ENCODE peak calls at places on chromosomes 1 and 21, in eight cellular contexts. One of them, this sample, is unnamed.

GRCh38 chr1:147907786-147908509 is 5.4 kb downstream of the GJA8 start:
- DNase-seq in activated CD8-positive, alpha-beta T cell treated with anti-CD3 and anti-CD28 coated beads for 36 hours: no peak
- DNase-seq in activated naive CD4-positive, alpha-beta T cell: no peak
- DNase-seq in D341Med: no peak
- DNase-seq in kidney glomerular epithelial cell: no peak
- DNase-seq in RWPE1: no peak
- DNase-seq in lower leg skin: no peak
- DNase-seq in fibroblast of lung: no peak
- DNase-seq in this sample: no peak

GRCh38 chr1:248599396-248599795 is 1.9 kb upstream of the OR2T10 start:
- DNase-seq in activated CD8-positive, alpha-beta T cell treated with anti-CD3 and anti-CD28 coated beads for 36 hours: no peak
- DNase-seq in activated naive CD4-positive, alpha-beta T cell: no peak
- DNase-seq in D341Med: no peak
- DNase-seq in kidney glomerular epithelial cell: no peak
- DNase-seq in RWPE1: no peak
- DNase-seq in lower leg skin: no peak
- DNase-seq in fibroblast of lung: no peak
- DNase-seq in this sample: no peak

GRCh38 chr1:147077936-147078605 is 94.2 kb downstream of the PRKAB2 start:
- DNase-seq in activated CD8-positive, alpha-beta T cell treated with anti-CD3 and anti-CD28 coated beads for 36 hours: no peak
- DNase-seq in activated naive CD4-positive, alpha-beta T cell: no peak
- DNase-seq in D341Med: no peak
- DNase-seq in kidney glomerular epithelial cell: no peak
- DNase-seq in RWPE1: no peak
- DNase-seq in lower leg skin: no peak
- DNase-seq in fibroblast of lung: no peak
- DNase-seq in this sample: no peak

GRCh38 chr1:155022927-155023236 is 10.7 kb downstream of the DCST2 start:
- DNase-seq in activated CD8-positive, alpha-beta T cell treated with anti-CD3 and anti-CD28 coated beads for 36 hours: no peak
- DNase-seq in activated naive CD4-positive, alpha-beta T cell: no peak
- DNase-seq in D341Med: no peak
- DNase-seq in kidney glomerular epithelial cell: no peak
- DNase-seq in RWPE1: no peak
- DNase-seq in lower leg skin: no peak
- DNase-seq in fibroblast of lung: no peak
- DNase-seq in this sample: no peak

GRCh38 chr1:52678961-52679897 is 18.9 kb downstream of the COA7 start:
- DNase-seq in activated CD8-positive, alpha-beta T cell treated with anti-CD3 and anti-CD28 coated beads for 36 hours: no peak
- DNase-seq in activated naive CD4-positive, alpha-beta T cell: no peak
- DNase-seq in D341Med: no peak
- DNase-seq in kidney glomerular epithelial cell: no peak
- DNase-seq in RWPE1: no peak
- DNase-seq in lower leg skin: no peak
- DNase-seq in fibroblast of lung: no peak
- DNase-seq in this sample: no peak

GRCh38 chr1:83929184-83929583 is 69.7 kb downstream of the TTLL7 start:
- DNase-seq in activated CD8-positive, alpha-beta T cell treated with anti-CD3 and anti-CD28 coated beads for 36 hours: no peak
- DNase-seq in activated naive CD4-positive, alpha-beta T cell: no peak
- DNase-seq in D341Med: no peak
- DNase-seq in kidney glomerular epithelial cell: no peak
- DNase-seq in RWPE1: peak
- DNase-seq in lower leg skin: no peak
- DNase-seq in fibroblast of lung: peak
- DNase-seq in this sample: no peak

GRCh38 chr1:58590019-58590418 is 13.0 kb upstream of the TACSTD2 start:
- DNase-seq in activated CD8-positive, alpha-beta T cell treated with anti-CD3 and anti-CD28 coated beads for 36 hours: no peak
- DNase-seq in activated naive CD4-positive, alpha-beta T cell: no peak
- DNase-seq in D341Med: no peak
- DNase-seq in kidney glomerular epithelial cell: no peak
- DNase-seq in RWPE1: no peak
- DNase-seq in lower leg skin: no peak
- DNase-seq in fibroblast of lung: no peak
- DNase-seq in this sample: no peak

GRCh38 chr21:44297525-44298290 is 2.1 kb upstream of the PFKL start:
- DNase-seq in activated CD8-positive, alpha-beta T cell treated with anti-CD3 and anti-CD28 coated beads for 36 hours: peak
- DNase-seq in activated naive CD4-positive, alpha-beta T cell: peak
- DNase-seq in D341Med: peak
- DNase-seq in kidney glomerular epithelial cell: peak
- DNase-seq in RWPE1: peak
- DNase-seq in lower leg skin: peak
- DNase-seq in fibroblast of lung: peak
- DNase-seq in this sample: peak

GRCh38 chr21:45029968-45030636 is 44.3 kb upstream of the ADARB1 start:
- DNase-seq in activated CD8-positive, alpha-beta T cell treated with anti-CD3 and anti-CD28 coated beads for 36 hours: no peak
- DNase-seq in activated naive CD4-positive, alpha-beta T cell: no peak
- DNase-seq in D341Med: no peak
- DNase-seq in kidney glomerular epithelial cell: no peak
- DNase-seq in RWPE1: no peak
- DNase-seq in lower leg skin: no peak
- DNase-seq in fibroblast of lung: no peak
- DNase-seq in this sample: no peak

GRCh38 chr21:44534688-44535087 is 5.3 kb downstream of the KRTAP10-1 start:
- DNase-seq in activated CD8-positive, alpha-beta T cell treated with anti-CD3 and anti-CD28 coated beads for 36 hours: no peak
- DNase-seq in activated naive CD4-positive, alpha-beta T cell: no peak
- DNase-seq in D341Med: no peak
- DNase-seq in kidney glomerular epithelial cell: no peak
- DNase-seq in RWPE1: no peak
- DNase-seq in lower leg skin: no peak
- DNase-seq in fibroblast of lung: no peak
- DNase-seq in this sample: no peak

GRCh38 chr1:37795340-37796110 is 1.9 kb downstream of the MANEAL start:
- DNase-seq in activated CD8-positive, alpha-beta T cell treated with anti-CD3 and anti-CD28 coated beads for 36 hours: peak
- DNase-seq in activated naive CD4-positive, alpha-beta T cell: no peak
- DNase-seq in D341Med: peak
- DNase-seq in kidney glomerular epithelial cell: peak
- DNase-seq in RWPE1: peak
- DNase-seq in lower leg skin: no peak
- DNase-seq in fibroblast of lung: peak
- DNase-seq in this sample: no peak

GRCh38 chr1:84345220-84345619 is 43.7 kb downstream of the SAMD13 start:
- DNase-seq in activated CD8-positive, alpha-beta T cell treated with anti-CD3 and anti-CD28 coated beads for 36 hours: no peak
- DNase-seq in activated naive CD4-positive, alpha-beta T cell: no peak
- DNase-seq in D341Med: no peak
- DNase-seq in kidney glomerular epithelial cell: no peak
- DNase-seq in RWPE1: no peak
- DNase-seq in lower leg skin: no peak
- DNase-seq in fibroblast of lung: no peak
- DNase-seq in this sample: no peak

GRCh38 chr1:230186003-230186863 is 119.2 kb downstream of the GALNT2 start:
- DNase-seq in activated CD8-positive, alpha-beta T cell treated with anti-CD3 and anti-CD28 coated beads for 36 hours: peak
- DNase-seq in activated naive CD4-positive, alpha-beta T cell: no peak
- DNase-seq in D341Med: no peak
- DNase-seq in kidney glomerular epithelial cell: peak
- DNase-seq in RWPE1: peak
- DNase-seq in lower leg skin: no peak
- DNase-seq in fibroblast of lung: peak
- DNase-seq in this sample: no peak

GRCh38 chr1:8506995-8507615 is 189.2 kb downstream of the SLC45A1 start:
- DNase-seq in activated CD8-positive, alpha-beta T cell treated with anti-CD3 and anti-CD28 coated beads for 36 hours: no peak
- DNase-seq in activated naive CD4-positive, alpha-beta T cell: no peak
- DNase-seq in D341Med: no peak
- DNase-seq in kidney glomerular epithelial cell: no peak
- DNase-seq in RWPE1: no peak
- DNase-seq in lower leg skin: no peak
- DNase-seq in fibroblast of lung: no peak
- DNase-seq in this sample: no peak

GRCh38 chr1:85612704-85613361 is 32.3 kb downstream of the CCN1 start:
- DNase-seq in activated CD8-positive, alpha-beta T cell treated with anti-CD3 and anti-CD28 coated beads for 36 hours: no peak
- DNase-seq in activated naive CD4-positive, alpha-beta T cell: no peak
- DNase-seq in D341Med: no peak
- DNase-seq in kidney glomerular epithelial cell: peak
- DNase-seq in RWPE1: peak
- DNase-seq in lower leg skin: no peak
- DNase-seq in fibroblast of lung: peak
- DNase-seq in this sample: peak

GRCh38 chr1:97668945-97669344 is 251.9 kb downstream of the DPYD start:
- DNase-seq in activated CD8-positive, alpha-beta T cell treated with anti-CD3 and anti-CD28 coated beads for 36 hours: peak
- DNase-seq in activated naive CD4-positive, alpha-beta T cell: no peak
- DNase-seq in D341Med: peak
- DNase-seq in kidney glomerular epithelial cell: peak
- DNase-seq in RWPE1: peak
- DNase-seq in lower leg skin: no peak
- DNase-seq in fibroblast of lung: peak
- DNase-seq in this sample: no peak

GRCh38 chr1:178566187-178566586 is 53.3 kb downstream of the TEX35 start:
- DNase-seq in activated CD8-positive, alpha-beta T cell treated with anti-CD3 and anti-CD28 coated beads for 36 hours: peak
- DNase-seq in activated naive CD4-positive, alpha-beta T cell: no peak
- DNase-seq in D341Med: no peak
- DNase-seq in kidney glomerular epithelial cell: no peak
- DNase-seq in RWPE1: no peak
- DNase-seq in lower leg skin: no peak
- DNase-seq in fibroblast of lung: peak
- DNase-seq in this sample: no peak

GRCh38 chr1:29290414-29290980 is 54.2 kb downstream of the PTPRU start:
- DNase-seq in activated CD8-positive, alpha-beta T cell treated with anti-CD3 and anti-CD28 coated beads for 36 hours: no peak
- DNase-seq in activated naive CD4-positive, alpha-beta T cell: no peak
- DNase-seq in D341Med: no peak
- DNase-seq in kidney glomerular epithelial cell: no peak
- DNase-seq in RWPE1: no peak
- DNase-seq in lower leg skin: no peak
- DNase-seq in fibroblast of lung: peak
- DNase-seq in this sample: no peak

GRCh38 chr1:1996207-1996651 is 7.4 kb downstream of the CFAP74 start:
- DNase-seq in activated CD8-positive, alpha-beta T cell treated with anti-CD3 and anti-CD28 coated beads for 36 hours: no peak
- DNase-seq in activated naive CD4-positive, alpha-beta T cell: no peak
- DNase-seq in D341Med: no peak
- DNase-seq in kidney glomerular epithelial cell: no peak
- DNase-seq in RWPE1: no peak
- DNase-seq in lower leg skin: no peak
- DNase-seq in fibroblast of lung: no peak
- DNase-seq in this sample: no peak

GRCh38 chr1:2905356-2905755 is 103.9 kb upstream of the TTC34 start:
- DNase-seq in activated CD8-positive, alpha-beta T cell treated with anti-CD3 and anti-CD28 coated beads for 36 hours: no peak
- DNase-seq in activated naive CD4-positive, alpha-beta T cell: no peak
- DNase-seq in D341Med: no peak
- DNase-seq in kidney glomerular epithelial cell: no peak
- DNase-seq in RWPE1: no peak
- DNase-seq in lower leg skin: no peak
- DNase-seq in fibroblast of lung: no peak
- DNase-seq in this sample: no peak

GRCh38 chr1:15411593-15412487 is 2.2 kb downstream of the EFHD2 start:
- DNase-seq in activated CD8-positive, alpha-beta T cell treated with anti-CD3 and anti-CD28 coated beads for 36 hours: peak
- DNase-seq in activated naive CD4-positive, alpha-beta T cell: no peak
- DNase-seq in D341Med: no peak
- DNase-seq in kidney glomerular epithelial cell: no peak
- DNase-seq in RWPE1: no peak
- DNase-seq in lower leg skin: peak
- DNase-seq in fibroblast of lung: no peak
- DNase-seq in this sample: no peak

GRCh38 chr1:151741516-151741915 is 20.2 kb downstream of the RIIAD1 start:
- DNase-seq in activated CD8-positive, alpha-beta T cell treated with anti-CD3 and anti-CD28 coated beads for 36 hours: no peak
- DNase-seq in activated naive CD4-positive, alpha-beta T cell: no peak
- DNase-seq in D341Med: no peak
- DNase-seq in kidney glomerular epithelial cell: no peak
- DNase-seq in RWPE1: no peak
- DNase-seq in lower leg skin: no peak
- DNase-seq in fibroblast of lung: no peak
- DNase-seq in this sample: no peak

GRCh38 chr1:27529638-27530018 is 39.7 kb upstream of the WASF2 start:
- DNase-seq in activated CD8-positive, alpha-beta T cell treated with anti-CD3 and anti-CD28 coated beads for 36 hours: no peak
- DNase-seq in activated naive CD4-positive, alpha-beta T cell: no peak
- DNase-seq in D341Med: no peak
- DNase-seq in kidney glomerular epithelial cell: no peak
- DNase-seq in RWPE1: no peak
- DNase-seq in lower leg skin: no peak
- DNase-seq in fibroblast of lung: no peak
- DNase-seq in this sample: no peak

GRCh38 chr1:177487481-177487880 is 316.7 kb downstream of the BRINP2 start:
- DNase-seq in activated CD8-positive, alpha-beta T cell treated with anti-CD3 and anti-CD28 coated beads for 36 hours: no peak
- DNase-seq in activated naive CD4-positive, alpha-beta T cell: no peak
- DNase-seq in D341Med: no peak
- DNase-seq in kidney glomerular epithelial cell: no peak
- DNase-seq in RWPE1: no peak
- DNase-seq in lower leg skin: no peak
- DNase-seq in fibroblast of lung: no peak
- DNase-seq in this sample: no peak

GRCh38 chr1:224067621-224068457 is 46.1 kb upstream of the FBXO28 start:
- DNase-seq in activated CD8-positive, alpha-beta T cell treated with anti-CD3 and anti-CD28 coated beads for 36 hours: peak
- DNase-seq in activated naive CD4-positive, alpha-beta T cell: no peak
- DNase-seq in D341Med: no peak
- DNase-seq in kidney glomerular epithelial cell: peak
- DNase-seq in RWPE1: peak
- DNase-seq in lower leg skin: no peak
- DNase-seq in fibroblast of lung: peak
- DNase-seq in this sample: no peak

GRCh38 chr1:207021876-207022596 is 10.5 kb downstream of the C1orf116 start:
- DNase-seq in activated CD8-positive, alpha-beta T cell treated with anti-CD3 and anti-CD28 coated beads for 36 hours: no peak
- DNase-seq in activated naive CD4-positive, alpha-beta T cell: no peak
- DNase-seq in D341Med: no peak
- DNase-seq in kidney glomerular epithelial cell: no peak
- DNase-seq in RWPE1: no peak
- DNase-seq in lower leg skin: no peak
- DNase-seq in fibroblast of lung: no peak
- DNase-seq in this sample: no peak

GRCh38 chr1:10380594-10381275 is 18.1 kb upstream of the PGD start:
- DNase-seq in activated CD8-positive, alpha-beta T cell treated with anti-CD3 and anti-CD28 coated beads for 36 hours: no peak
- DNase-seq in activated naive CD4-positive, alpha-beta T cell: no peak
- DNase-seq in D341Med: no peak
- DNase-seq in kidney glomerular epithelial cell: peak
- DNase-seq in RWPE1: no peak
- DNase-seq in lower leg skin: no peak
- DNase-seq in fibroblast of lung: peak
- DNase-seq in this sample: no peak

GRCh38 chr1:8423702-8424538 is 106.0 kb downstream of the SLC45A1 start:
- DNase-seq in activated CD8-positive, alpha-beta T cell treated with anti-CD3 and anti-CD28 coated beads for 36 hours: peak
- DNase-seq in activated naive CD4-positive, alpha-beta T cell: no peak
- DNase-seq in D341Med: peak
- DNase-seq in kidney glomerular epithelial cell: peak
- DNase-seq in RWPE1: peak
- DNase-seq in lower leg skin: peak
- DNase-seq in fibroblast of lung: peak
- DNase-seq in this sample: peak

GRCh38 chr1:236494586-236495207 is 29.1 kb upstream of the LGALS8 start:
- DNase-seq in activated CD8-positive, alpha-beta T cell treated with anti-CD3 and anti-CD28 coated beads for 36 hours: no peak
- DNase-seq in activated naive CD4-positive, alpha-beta T cell: no peak
- DNase-seq in D341Med: no peak
- DNase-seq in kidney glomerular epithelial cell: no peak
- DNase-seq in RWPE1: no peak
- DNase-seq in lower leg skin: no peak
- DNase-seq in fibroblast of lung: peak
- DNase-seq in this sample: no peak